ENCODE peak calls at places on chromosomes 3 and 15, in eight cellular contexts. X is colonic mucosa, R is kidney, S is tibial artery, T is BE2C, V is hepatocyte, P is stomach, W is H1. G is an unnamed sample.

GRCh38 chr3:130897316-130897715 is 3.4 kb downstream of the ATP2C1 start:
- DNase-seq in S (no peak), R (no peak), W (no peak), X (no peak), P (no peak), T (no peak), V (peak), G (no peak)

GRCh38 chr15:74429784-74430141 is 4.0 kb downstream of the SEMA7A start:
- DNase-seq in V (no peak), P (no peak), X (no peak), T (no peak), R (no peak), W (no peak), S (no peak), G (no peak)

GRCh38 chr3:178823556-178824229 is 247.9 kb downstream of the ZMAT3 start:
- DNase-seq in R (no peak), X (no peak), S (no peak), T (no peak), V (peak), W (no peak), P (no peak), G (peak)

GRCh38 chr15:49570672-49571071 is 49.9 kb downstream of the FAM227B start:
- DNase-seq in X (no peak), R (no peak), T (no peak), S (no peak), P (no peak), W (no peak), V (no peak), G (no peak)

GRCh38 chr3:132911741-132912415 is 126.3 kb upstream of the TMEM108 start:
- DNase-seq in S (no peak), V (no peak), W (no peak), T (no peak), X (no peak), P (no peak), R (no peak), G (peak)

GRCh38 chr3:44981220-44981619 is 5.2 kb downstream of the EXOSC7 start:
- DNase-seq in P (no peak), S (no peak), W (no peak), V (no peak), T (no peak), R (no peak), X (no peak), G (peak)

GRCh38 chr3:102722317-102722716 is 287.5 kb downstream of the ZPLD1 start:
- DNase-seq in S (no peak), V (no peak), T (peak), X (no peak), R (no peak), P (no peak), W (no peak), G (no peak)

GRCh38 chr15:40489274-40490175 is 18.7 kb downstream of the CHST14 start:
- DNase-seq in V (no peak), S (no peak), T (no peak), P (no peak), X (no peak), W (no peak), R (peak), G (no peak)

GRCh38 chr3:86739244-86739643 is 251.7 kb downstream of the VGLL3 start:
- DNase-seq in X (no peak), S (no peak), W (no peak), V (no peak), T (no peak), R (no peak), P (no peak), G (no peak)

GRCh38 chr3:49872801-49873281 is 3.1 kb upstream of the CAMKV start:
- DNase-seq in X (no peak), V (peak), P (no peak), R (no peak), W (no peak), T (peak), S (no peak), G (no peak)

GRCh38 chr3:149385617-149386298 is 8.3 kb upstream of the TM4SF1 start:
- DNase-seq in X (no peak), T (no peak), W (no peak), P (no peak), V (no peak), S (no peak), R (no peak), G (no peak)

GRCh38 chr15:73870700-73871408 is 2.5 kb upstream of the TBC1D21 start:
- DNase-seq in V (peak), X (no peak), S (no peak), R (no peak), T (no peak), W (no peak), P (peak), G (peak)

GRCh38 chr15:77160562-77161481 is 89.9 kb upstream of the TSPAN3 start:
- DNase-seq in S (no peak), V (peak), P (peak), R (no peak), W (no peak), X (peak), T (no peak), G (peak)

GRCh38 chr3:40487172-40487571 is 10.2 kb downstream of the ZNF619 start:
- DNase-seq in W (no peak), R (no peak), X (no peak), S (no peak), T (no peak), P (no peak), V (no peak), G (no peak)

GRCh38 chr3:132001036-132001435 is 33.8 kb downstream of the CPNE4 start:
- DNase-seq in T (no peak), S (no peak), X (no peak), W (no peak), R (no peak), V (no peak), P (no peak), G (no peak)

GRCh38 chr3:131602011-131602779 is 99.4 kb upstream of the MRPL3 start:
- DNase-seq in X (no peak), V (peak), P (no peak), S (no peak), T (peak), R (no peak), W (no peak), G (no peak)

GRCh38 chr15:68431792-68432401 is at the start of gene ITGA11:
- DNase-seq in P (peak), T (peak), V (peak), S (peak), X (peak), W (no peak), R (peak), G (peak)

GRCh38 chr3:55789516-55789915 is 302.4 kb upstream of the WNT5A start:
- DNase-seq in P (no peak), V (no peak), T (no peak), W (no peak), S (no peak), R (no peak), X (no peak), G (no peak)

GRCh38 chr3:110697961-110698360 is 373.7 kb upstream of the NECTIN3 start:
- DNase-seq in V (no peak), T (no peak), W (no peak), X (no peak), R (no peak), P (no peak), S (no peak), G (peak)

GRCh38 chr15:77482570-77482969 is 61.9 kb downstream of the HMG20A start:
- DNase-seq in P (no peak), X (no peak), W (no peak), T (no peak), S (no peak), V (no peak), R (no peak), G (peak)

GRCh38 chr3:157128771-157129671 is 30.9 kb downstream of the CCNL1 start:
- DNase-seq in P (peak), W (no peak), T (no peak), R (peak), V (peak), X (peak), S (no peak), G (peak)

GRCh38 chr3:99394831-99395733 is 243.3 kb upstream of the COL8A1 start:
- DNase-seq in W (no peak), P (no peak), S (no peak), V (no peak), X (no peak), T (no peak), R (no peak), G (peak)

GRCh38 chr3:62558549-62559112 is 185.3 kb upstream of the FEZF2 start:
- DNase-seq in X (no peak), V (peak), W (peak), R (no peak), S (no peak), T (peak), P (no peak), G (peak)

GRCh38 chr3:150956376-150956775 is 16.2 kb downstream of the CLRN1 start:
- DNase-seq in P (no peak), X (no peak), V (peak), S (no peak), W (no peak), T (no peak), R (no peak), G (peak)

GRCh38 chr3:70716832-70717231 is 404.4 kb upstream of the MDFIC2 start:
- DNase-seq in P (no peak), V (peak), R (peak), T (no peak), W (no peak), S (no peak), X (no peak), G (peak)

GRCh38 chr15:101615986-101616848 is 36.0 kb downstream of the TM2D3 start:
- DNase-seq in W (peak), X (peak), S (no peak), P (peak), V (peak), R (peak), T (peak), G (peak)

GRCh38 chr3:72255736-72256559 is 471.0 kb upstream of the PROK2 start:
- DNase-seq in S (peak), X (peak), V (peak), R (peak), W (no peak), T (peak), P (peak), G (no peak)

GRCh38 chr3:30467596-30468238 is 138.7 kb upstream of the TGFBR2 start:
- DNase-seq in X (no peak), R (no peak), W (no peak), S (no peak), T (no peak), V (no peak), P (no peak), G (no peak)

GRCh38 chr15:72118400-72118978 is at the start of gene SENP8:
- DNase-seq in T (no peak), X (no peak), S (no peak), R (no peak), W (no peak), V (no peak), P (no peak), G (no peak)

GRCh38 chr15:72113347-72114031 is 4.5 kb downstream of the MYO9A start:
- DNase-seq in R (no peak), P (no peak), T (no peak), X (no peak), S (no peak), W (no peak), V (no peak), G (no peak)

GRCh38 chr15:72117448-72117697 is 577 bp downstream of the MYO9A start:
- DNase-seq in S (peak), V (peak), T (peak), X (peak), R (peak), W (peak), P (peak), G (peak)

GRCh38 chr15:72116680-72117447 is 1.1 kb downstream of the MYO9A start:
- DNase-seq in P (no peak), X (no peak), W (peak), T (peak), S (no peak), V (peak), R (no peak), G (peak)

GRCh38 chr15:72117698-72118399 is at the start of gene MYO9A:
- DNase-seq in V (peak), P (peak), R (peak), S (peak), T (peak), W (peak), X (peak), G (peak)
- TF ChIP-seq CTCF in V (no peak), P (no peak), R (no peak), S (no peak), T (no peak), W (no peak), X (no peak), G (no peak)

GRCh38 chr15:79427781-79428598 is 4.1 kb upstream of the MINAR1 start:
- DNase-seq in X (no peak), R (no peak), P (no peak), W (no peak), T (no peak), V (no peak), S (no peak), G (no peak)

GRCh38 chr15:79433610-79434009 is 1.5 kb downstream of the MINAR1 start:
- DNase-seq in T (peak), V (no peak), P (no peak), R (no peak), S (no peak), X (no peak), W (no peak), G (no peak)

GRCh38 chr15:79432345-79433311 is 492 bp downstream of the MINAR1 start:
- DNase-seq in S (no peak), R (peak), T (no peak), V (peak), W (no peak), P (no peak), X (no peak), G (no peak)

GRCh38 chr15:79431636-79432344 is at the start of gene MINAR1:
- DNase-seq in R (peak), V (peak), T (peak), W (no peak), S (no peak), X (no peak), P (no peak), G (peak)

GRCh38 chr15:79430901-79431635 is 1.1 kb upstream of the MINAR1 start:
- DNase-seq in V (no peak), T (peak), X (no peak), W (no peak), P (no peak), R (peak), S (no peak), G (no peak)
- H3K4me3 ChIP-seq in V (peak), T (peak), X (no peak), W (peak), P (peak), R (no peak), S (peak), G (peak)

GRCh38 chr3:36842275-36842674 is 77.9 kb upstream of the DCLK3 start:
- DNase-seq in R (no peak), V (no peak), W (no peak), P (no peak), X (no peak), S (no peak), T (no peak), G (no peak)

GRCh38 chr3:36832406-36832805 is 68.1 kb upstream of the DCLK3 start:
- DNase-seq in P (no peak), W (no peak), R (no peak), T (no peak), X (no peak), S (no peak), V (no peak), G (no peak)

GRCh38 chr3:36840453-36840921 is 76.1 kb upstream of the DCLK3 start:
- DNase-seq in P (no peak), W (no peak), S (no peak), X (no peak), V (no peak), T (no peak), R (no peak), G (peak)

GRCh38 chr3:36833160-36833814 is 68.9 kb upstream of the DCLK3 start:
- DNase-seq in W (no peak), S (no peak), R (no peak), T (no peak), P (no peak), X (no peak), V (no peak), G (no peak)

DNA sequence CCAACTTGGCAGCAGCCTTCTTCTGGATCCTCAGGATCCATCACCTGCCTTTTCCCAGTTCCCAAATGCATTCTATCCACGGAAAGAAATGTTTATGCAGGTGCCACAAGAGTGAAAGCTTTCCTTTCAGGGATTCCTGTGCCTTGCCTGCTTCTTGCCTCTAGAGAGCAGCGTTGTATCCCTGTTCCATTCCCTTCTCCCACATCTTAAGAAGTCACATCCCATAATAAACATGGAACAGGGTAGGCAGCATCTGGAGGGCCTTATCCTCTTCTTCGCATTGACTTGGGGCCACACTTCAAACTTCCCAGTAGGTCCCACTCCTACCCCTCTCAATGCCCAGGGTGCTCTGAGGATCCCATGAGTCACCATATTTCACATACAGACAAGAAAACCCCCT is 72.7 kb upstream of the DCLK3 start:
- DNase-seq in W (no peak), P (no peak), V (no peak), R (no peak), X (no peak), T (no peak), S (no peak), G (no peak)
- TF ChIP-seq CTCF in W (peak), P (no peak), V (peak), R (no peak), X (no peak), T (peak), S (no peak), G (peak)

GRCh38 chr3:23809840-23810341 is 4.1 kb downstream of the UBE2E1 start:
- DNase-seq in V (no peak), X (peak), W (no peak), R (no peak), T (no peak), P (no peak), S (no peak), G (no peak)

GRCh38 chr3:23808525-23808924 is 2.8 kb downstream of the UBE2E1 start:
- DNase-seq in X (no peak), T (no peak), W (no peak), V (no peak), P (no peak), R (no peak), S (no peak), G (no peak)

GRCh38 chr3:23810342-23811116 is 4.8 kb downstream of the UBE2E1 start:
- DNase-seq in S (peak), P (peak), V (peak), R (peak), X (peak), W (peak), T (peak), G (no peak)

GRCh38 chr3:23811117-23811487 is 5.3 kb downstream of the UBE2E1 start:
- DNase-seq in T (no peak), P (no peak), X (peak), S (no peak), R (no peak), W (no peak), V (peak), G (no peak)

DNA sequence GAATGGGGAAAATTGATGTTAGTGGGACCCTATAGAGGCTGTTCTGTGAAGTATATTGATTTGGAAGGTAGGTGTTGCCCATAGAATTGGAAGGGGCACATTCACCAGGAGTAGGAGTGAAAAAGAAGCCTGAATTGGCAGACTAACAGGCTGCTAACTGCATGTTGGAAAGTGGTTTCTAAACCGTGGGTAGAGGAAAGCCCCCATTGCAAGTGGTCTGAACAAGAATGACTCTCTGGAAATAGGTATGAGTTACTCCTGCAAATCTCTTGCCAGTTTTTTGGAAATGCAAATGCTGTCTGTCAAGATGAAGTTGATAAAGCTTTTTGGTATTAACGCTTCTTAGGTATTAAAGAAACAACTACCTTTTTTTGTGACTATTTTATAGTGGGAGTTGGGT is 3.5 kb downstream of the UBE2E1 start:
- DNase-seq in V (no peak), P (no peak), R (no peak), W (no peak), S (no peak), T (no peak), X (no peak), G (no peak)
- H3K4me3 ChIP-seq in V (no peak), P (no peak), R (peak), W (peak), S (no peak), T (no peak), X (no peak), G (no peak)

DNA sequence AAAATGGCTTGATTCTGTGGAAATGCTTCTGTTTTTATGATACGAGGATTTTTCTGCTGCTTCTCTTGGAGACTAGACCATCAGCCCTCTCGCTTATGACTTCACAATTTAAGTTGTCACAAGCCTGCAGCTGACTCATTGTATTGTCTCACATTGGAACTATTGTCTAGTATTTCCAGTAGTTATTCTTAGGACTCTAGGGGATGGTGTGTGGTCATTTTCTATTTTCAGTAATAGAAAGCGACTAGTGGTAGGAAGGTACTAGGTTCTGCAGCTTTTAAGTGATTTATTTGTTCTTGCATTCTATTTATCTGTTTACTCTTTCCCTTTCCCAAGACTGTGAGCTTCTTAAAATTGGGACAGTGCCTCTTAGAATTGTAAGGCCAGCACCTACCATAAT is 66.3 kb upstream of the CRTC3 start:
- DNase-seq in V (no peak), P (no peak), X (no peak), S (no peak), R (no peak), W (no peak), T (no peak), G (peak)
- TF ChIP-seq CTCF in V (no peak), P (no peak), X (no peak), S (peak), R (no peak), W (no peak), T (no peak), G (peak)

GRCh38 chr3:142576792-142577191 is 1.7 kb downstream of the ATR start:
- DNase-seq in R (no peak), S (no peak), V (no peak), P (no peak), X (no peak), T (no peak), W (no peak), G (no peak)
- H3K4me3 ChIP-seq in R (no peak), S (no peak), V (no peak), P (no peak), X (no peak), T (peak), W (peak), G (no peak)

GRCh38 chr3:194868831-194869230 is 183.1 kb downstream of the FAM43A start:
- DNase-seq in R (no peak), T (no peak), X (no peak), P (no peak), W (no peak), S (no peak), V (no peak), G (no peak)

GRCh38 chr3:194870394-194871110 is 184.9 kb downstream of the FAM43A start:
- DNase-seq in X (peak), S (no peak), V (peak), T (no peak), P (no peak), W (no peak), R (no peak), G (peak)

GRCh38 chr3:194871143-194871863 is 185.6 kb downstream of the FAM43A start:
- DNase-seq in X (peak), P (peak), V (peak), W (no peak), S (peak), T (peak), R (peak), G (peak)

GRCh38 chr3:194867270-194867983 is 181.7 kb downstream of the FAM43A start:
- DNase-seq in P (peak), X (peak), R (no peak), V (peak), W (no peak), S (no peak), T (no peak), G (peak)

GRCh38 chr3:194869482-194870169 is 183.9 kb downstream of the FAM43A start:
- DNase-seq in S (no peak), P (no peak), V (no peak), W (no peak), X (no peak), R (no peak), T (no peak), G (peak)
- TF ChIP-seq CTCF in S (no peak), P (no peak), V (no peak), W (no peak), X (no peak), R (no peak), T (peak), G (peak)

DNA sequence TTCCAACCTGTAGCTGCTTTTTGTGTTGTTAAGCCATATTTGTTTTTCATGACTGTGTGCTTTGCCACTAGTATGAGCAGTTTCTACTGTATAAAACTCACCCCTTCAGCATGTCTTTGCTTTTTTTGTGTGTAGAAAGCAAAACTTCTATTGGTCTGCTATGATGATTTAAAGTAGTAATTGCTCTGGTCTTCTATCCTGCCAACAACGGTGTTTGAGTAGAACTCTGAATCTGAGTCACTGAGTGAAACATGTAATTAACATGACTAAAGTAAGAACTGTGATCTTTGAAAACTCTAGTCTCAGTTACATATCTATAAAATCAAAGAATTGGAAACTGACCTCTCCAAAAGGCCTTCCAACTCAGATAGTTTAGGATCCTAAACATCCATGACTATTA is 133.6 kb downstream of the TPRG1 start:
- DNase-seq in R (no peak), P (no peak), W (no peak), X (no peak), T (no peak), S (no peak), V (no peak), G (no peak)
- H3K4me3 ChIP-seq in R (no peak), P (no peak), W (no peak), X (no peak), T (no peak), S (no peak), V (no peak), G (no peak)